ENCODE peak calls at places on chromosomes 6 and 20, in six cellular contexts. One of them, this sample, is unnamed.

GRCh38 chr6:125507987-125508655 is 206.4 kb upstream of the HDDC2 start:
- DNase-seq in astrocyte of the cerebellum: peak
- DNase-seq in amniotic stem cell: no peak
- DNase-seq in NB4: no peak
- DNase-seq in T-helper 17 cell: no peak
- DNase-seq in tibial artery: no peak
- DNase-seq in this sample: no peak

GRCh38 chr6:22709804-22710203 is 140.4 kb downstream of the HDGFL1 start:
- DNase-seq in astrocyte of the cerebellum: no peak
- DNase-seq in amniotic stem cell: no peak
- DNase-seq in NB4: no peak
- DNase-seq in T-helper 17 cell: no peak
- DNase-seq in tibial artery: no peak
- DNase-seq in this sample: no peak

GRCh38 chr6:158860279-158860865 is 41.2 kb upstream of the EZR start:
- DNase-seq in astrocyte of the cerebellum: no peak
- DNase-seq in amniotic stem cell: no peak
- DNase-seq in NB4: no peak
- DNase-seq in T-helper 17 cell: no peak
- DNase-seq in tibial artery: no peak
- DNase-seq in this sample: no peak

GRCh38 chr6:88105741-88106340 is 58.2 kb downstream of the SPACA1 start:
- DNase-seq in astrocyte of the cerebellum: no peak
- DNase-seq in amniotic stem cell: no peak
- DNase-seq in NB4: no peak
- DNase-seq in T-helper 17 cell: no peak
- DNase-seq in tibial artery: no peak
- DNase-seq in this sample: no peak

GRCh38 chr6:139290787-139291294 is 957 bp downstream of the TXLNB start:
- DNase-seq in astrocyte of the cerebellum: no peak
- DNase-seq in amniotic stem cell: no peak
- DNase-seq in NB4: peak
- DNase-seq in T-helper 17 cell: no peak
- DNase-seq in tibial artery: no peak
- DNase-seq in this sample: no peak

GRCh38 chr6:107179004-107179403 is 63.7 kb upstream of the BEND3 start:
- DNase-seq in astrocyte of the cerebellum: no peak
- DNase-seq in amniotic stem cell: no peak
- DNase-seq in NB4: peak
- DNase-seq in T-helper 17 cell: no peak
- DNase-seq in tibial artery: no peak
- DNase-seq in this sample: no peak

GRCh38 chr20:16904751-16905150 is 156.6 kb downstream of the OTOR start:
- DNase-seq in astrocyte of the cerebellum: no peak
- DNase-seq in amniotic stem cell: no peak
- DNase-seq in NB4: peak
- DNase-seq in T-helper 17 cell: no peak
- DNase-seq in tibial artery: no peak
- DNase-seq in this sample: no peak

GRCh38 chr6:52728394-52728793 is 34.9 kb downstream of the GSTA2 start:
- DNase-seq in astrocyte of the cerebellum: no peak
- DNase-seq in amniotic stem cell: no peak
- DNase-seq in NB4: no peak
- DNase-seq in T-helper 17 cell: no peak
- DNase-seq in tibial artery: no peak
- DNase-seq in this sample: no peak

GRCh38 chr6:84411060-84411629 is 183.7 kb upstream of the CEP162 start:
- DNase-seq in astrocyte of the cerebellum: peak
- DNase-seq in amniotic stem cell: no peak
- DNase-seq in NB4: no peak
- DNase-seq in T-helper 17 cell: no peak
- DNase-seq in tibial artery: no peak
- DNase-seq in this sample: no peak

GRCh38 chr6:106114492-106114891 is 28.4 kb downstream of the PRDM1 start:
- DNase-seq in astrocyte of the cerebellum: no peak
- DNase-seq in amniotic stem cell: no peak
- DNase-seq in NB4: no peak
- DNase-seq in T-helper 17 cell: no peak
- DNase-seq in tibial artery: no peak
- DNase-seq in this sample: no peak

GRCh38 chr6:24908555-24908954 is 27.2 kb downstream of the RIPOR2 start:
- DNase-seq in astrocyte of the cerebellum: no peak
- DNase-seq in amniotic stem cell: no peak
- DNase-seq in NB4: no peak
- DNase-seq in T-helper 17 cell: no peak
- DNase-seq in tibial artery: no peak
- DNase-seq in this sample: no peak